ENCODE peak calls at places on chromosome 4, in four cellular contexts. L is effector memory CD4-positive, alpha-beta T cell; N is H1; M is amniotic stem cell. C is an unnamed sample.

GRCh38 chr4:1208266-1208961 is 36.0 kb upstream of the SPON2 start:
- DNase-seq in L (no peak), M (no peak), N (no peak), C (no peak)

GRCh38 chr4:179437962-179438361 is 1995.7 kb upstream of the AGA start:
- DNase-seq in N (no peak), M (no peak), L (no peak), C (no peak)

GRCh38 chr4:33494150-33494549 is 2750.2 kb downstream of the ARAP2 start:
- DNase-seq in L (no peak), M (no peak), N (no peak), C (no peak)

GRCh38 chr4:177855543-177856197 is 413.4 kb upstream of the AGA start:
- DNase-seq in M (no peak), N (no peak), L (no peak), C (no peak)

GRCh38 chr4:77538144-77538543 is 67.5 kb upstream of the CXCL13 start:
- DNase-seq in L (no peak), M (no peak), N (no peak), C (no peak)

GRCh38 chr4:91851456-91851855 is 452.3 kb upstream of the GRID2 start:
- DNase-seq in N (no peak), M (no peak), L (no peak), C (no peak)

GRCh38 chr4:158553364-158553763 is 31.7 kb downstream of the RXFP1 start:
- DNase-seq in N (no peak), L (no peak), M (no peak), C (no peak)

GRCh38 chr4:106898621-106899230 is 137.4 kb downstream of the DKK2 start:
- DNase-seq in M (peak; percentile 67), L (no peak), N (no peak), C (no peak)

GRCh38 chr4:166274136-166274761 is 401.2 kb downstream of the TLL1 start:
- DNase-seq in L (no peak), N (no peak), M (no peak), C (no peak)

GRCh38 chr4:174314770-174315169 is 31.1 kb downstream of the CEP44 start:
- DNase-seq in L (no peak), M (no peak), N (peak; percentile 3), C (no peak)

GRCh38 chr4:40662962-40663604 is 33.4 kb upstream of the RBM47 start:
- DNase-seq in N (no peak), L (no peak), M (peak; percentile 64), C (no peak)

GRCh38 chr4:168765726-168766125 is 244.3 kb downstream of the CBR4 start:
- DNase-seq in L (no peak), M (no peak), N (no peak), C (no peak)